ENCODE peak calls at places on chromosomes 7 and 10, in four cellular contexts. J, E, D and H are unnamed samples.

GRCh38 chr7:44068054-44068453 is 2.7 kb upstream of the PGAM2 start:
- DNase-seq in E (no peak), J (peak), D (no peak), H (no peak)

GRCh38 chr10:102227050-102227449 is 951 bp downstream of the ELOVL3 start:
- DNase-seq in E (no peak), J (peak), D (no peak), H (no peak)

GRCh38 chr7:2571409-2571808 is 12.6 kb downstream of the IQCE start:
- DNase-seq in J (no peak), D (no peak), E (no peak), H (peak)

GRCh38 chr7:23654508-23654907 is 25.5 kb upstream of the FAM221A start:
- DNase-seq in E (no peak), J (peak), D (peak), H (peak)

GRCh38 chr7:5420108-5420840 is 3.4 kb downstream of the TNRC18 start:
- DNase-seq in E (no peak), D (no peak), J (no peak), H (no peak)

GRCh38 chr7:30915751-30916150 is 4.1 kb downstream of the AQP1 start:
- DNase-seq in J (no peak), D (no peak), E (no peak), H (no peak)

GRCh38 chr7:116911799-116912198 is 41.5 kb upstream of the ST7 start:
- DNase-seq in J (no peak), E (no peak), D (no peak), H (no peak)

GRCh38 chr10:71331736-71332135 is 12.7 kb downstream of the SLC29A3 start:
- DNase-seq in J (no peak), E (no peak), D (no peak), H (no peak)

GRCh38 chr7:100827330-100828226 is at the start of gene EPHB4:
- DNase-seq in D (peak), E (no peak), J (peak), H (peak)

GRCh38 chr10:94420998-94421397 is 18.7 kb downstream of the TBC1D12 start:
- DNase-seq in J (no peak), E (no peak), D (no peak), H (no peak)

GRCh38 chr10:24938525-24938924 is 13.9 kb downstream of the PRTFDC1 start:
- DNase-seq in E (no peak), D (no peak), J (no peak), H (no peak)

GRCh38 chr10:31467791-31468535 is 148.9 kb downstream of the ZEB1 start:
- DNase-seq in D (peak), E (peak), J (no peak), H (peak)

GRCh38 chr10:24951201-24952145 is 933 bp downstream of the PRTFDC1 start:
- DNase-seq in J (no peak), E (peak), D (peak), H (peak)

GRCh38 chr7:94396606-94397005 is 1.9 kb downstream of the COL1A2 start:
- DNase-seq in D (no peak), J (no peak), E (no peak), H (no peak)

GRCh38 chr7:37901236-37901827 is 15.3 kb downstream of the SFRP4 start:
- DNase-seq in D (no peak), E (no peak), J (peak), H (peak)

GRCh38 chr10:86662186-86663045 is 5.9 kb upstream of the LDB3 start:
- DNase-seq in J (no peak), E (no peak), D (no peak), H (no peak)

GRCh38 chr7:132354527-132354926 is 221.7 kb downstream of the PLXNA4 start:
- DNase-seq in D (no peak), E (no peak), J (no peak), H (no peak)

GRCh38 chr7:111108526-111108925 is 17.6 kb downstream of the LRRN3 start:
- DNase-seq in J (peak), E (no peak), D (no peak), H (no peak)

GRCh38 chr10:133047526-133047925 is 40.2 kb upstream of the ADGRA1 start:
- DNase-seq in E (no peak), D (no peak), J (no peak), H (no peak)

GRCh38 chr10:133043541-133044225 is 44.0 kb upstream of the ADGRA1 start:
- DNase-seq in D (no peak), J (no peak), E (no peak), H (no peak)

GRCh38 chr10:133044502-133044901 is 43.2 kb upstream of the ADGRA1 start:
- DNase-seq in J (no peak), E (no peak), D (no peak), H (no peak)

GRCh38 chr10:133048306-133048705 is 39.4 kb upstream of the ADGRA1 start:
- DNase-seq in E (no peak), J (no peak), D (no peak), H (no peak)

GRCh38 chr10:133045556-133046483 is 41.9 kb upstream of the ADGRA1 start:
- DNase-seq in D (no peak), J (no peak), E (no peak), H (no peak)
- H2BK120ac ChIP-seq in D (no peak), J (no peak), E (peak), H (no peak)

GRCh38 chr7:123573371-123573770 is 15.8 kb upstream of the NDUFA5 start:
- DNase-seq in D (no peak), E (no peak), J (no peak), H (peak)
- H4K5ac ChIP-seq in D (no peak), E (no peak), J (no peak), H (no peak)

DNA sequence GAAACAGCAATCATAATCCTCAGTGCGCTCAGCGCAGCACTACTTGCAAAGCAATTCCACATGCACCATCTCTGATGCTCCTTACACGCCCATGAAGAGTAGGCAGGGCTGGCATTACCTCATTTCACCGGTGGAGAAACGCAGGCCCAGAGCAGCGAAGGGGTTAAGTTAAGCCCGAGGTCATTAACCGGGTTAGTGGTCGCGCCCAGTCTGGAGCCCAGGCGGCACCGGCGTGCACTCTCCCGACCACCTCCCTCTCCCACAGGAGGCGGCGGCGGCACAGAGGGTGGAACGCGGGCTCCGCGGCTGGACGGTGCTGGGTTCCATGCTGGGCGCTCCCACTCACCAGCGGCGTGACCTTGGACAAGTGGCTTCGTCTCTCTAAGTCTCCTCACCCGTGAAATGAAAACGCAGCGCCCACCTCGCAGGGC is 503 bp downstream of the FASTK start:
- DNase-seq in J (no peak), E (no peak), D (no peak), H (peak)
- H2BK120ac ChIP-seq in J (peak), E (peak), D (no peak), H (no peak)

GRCh38 chr7:135620447-135620846 is 41.9 kb upstream of the STMP1 start:
- DNase-seq in E (no peak), J (peak), D (no peak), H (no peak)
- H4K5ac ChIP-seq in E (no peak), J (no peak), D (no peak), H (no peak)

DNA sequence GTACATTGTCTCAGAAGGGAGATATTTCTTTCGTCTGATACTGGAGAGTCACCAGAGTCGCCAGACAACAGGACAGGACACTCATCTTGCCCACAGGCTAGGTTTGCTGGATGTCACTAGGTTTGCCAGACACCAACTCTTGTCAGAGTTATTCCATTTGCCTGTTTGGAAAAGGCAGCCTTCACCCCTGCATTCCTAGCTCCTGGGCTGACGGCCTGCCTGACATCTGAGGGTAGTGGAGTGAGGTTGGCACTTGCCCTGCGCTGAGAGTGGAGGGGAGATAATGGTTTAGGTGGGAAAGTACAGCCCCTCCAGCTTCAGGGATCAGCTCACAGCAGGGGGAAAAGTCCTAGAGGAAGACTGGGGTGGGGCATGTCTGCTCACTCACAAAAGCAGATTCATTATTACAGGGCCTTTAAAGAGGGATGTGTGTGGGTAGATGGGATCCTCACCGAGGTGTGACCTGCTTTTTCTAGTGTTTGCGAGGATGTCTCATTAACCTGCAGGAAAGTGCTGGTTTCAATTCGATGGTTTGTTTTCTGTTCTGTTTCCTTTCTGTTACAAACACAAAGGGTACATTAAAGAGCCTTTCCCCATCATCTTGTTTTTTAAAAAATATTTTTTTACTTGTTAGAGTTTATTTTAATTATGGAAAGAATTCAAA is 79.3 kb upstream of the TNS3 start:
- DNase-seq in J (no peak), E (no peak), D (no peak), H (no peak)
- H2BK120ac ChIP-seq in J (peak), E (no peak), D (no peak), H (no peak)

GRCh38 chr7:50587737-50588136 is 22.5 kb upstream of the DDC start:
- DNase-seq in D (no peak), E (no peak), J (no peak), H (no peak)
- H4K5ac ChIP-seq in D (no peak), E (no peak), J (no peak), H (no peak)